ENCODE peak calls at places on chromosomes 12 and 14, in nine cellular contexts. C is B cell; U is activated effector memory CD4-positive, alpha-beta T cell treated with Interleukin-2 at 50 U/mL for 16 hours; J is frontal cortex; P is hepatocyte; H is GM23248; X is NCI-H187 treated with DMSO at 0.1 percent for 48 hours; I is stimulated activated CD4-positive, alpha-beta T cell treated with anti-CD3 and anti-CD28 coated beads, Interleukin-2, amount 100 ng/mL, for 48 hours; M is GM04504. B is an unnamed sample.

GRCh38 chr12:72271741-72272661 is at the start of gene TRHDE:
- DNase-seq in C (no peak), U (no peak), J (peak), P (peak), H (peak), X (no peak), I (no peak), M (no peak), B (no peak)

GRCh38 chr14:99035712-99036593 is 236.0 kb downstream of the BCL11B start:
- DNase-seq in C (no peak), U (no peak), J (peak), P (peak), H (peak), X (no peak), I (no peak), M (peak), B (no peak)

GRCh38 chr12:93751864-93752610 is 74.9 kb downstream of the CRADD start:
- DNase-seq in C (no peak), U (no peak), J (no peak), P (no peak), H (peak), X (no peak), I (no peak), M (no peak), B (no peak)

GRCh38 chr12:90355701-90356345 is 599.2 kb downstream of the CCER1 start:
- DNase-seq in C (no peak), U (no peak), J (no peak), P (peak), H (no peak), X (no peak), I (no peak), M (no peak), B (no peak)

GRCh38 chr12:120136093-120136770 is 19.7 kb upstream of the RAB35 start:
- DNase-seq in C (no peak), U (no peak), J (no peak), P (no peak), H (no peak), X (no peak), I (no peak), M (no peak), B (no peak)

GRCh38 chr12:59149995-59150642 is 229.8 kb upstream of the LRIG3 start:
- DNase-seq in C (peak), U (no peak), J (peak), P (peak), H (peak), X (peak), I (no peak), M (peak), B (no peak)

GRCh38 chr12:40829738-40830144 is 137.5 kb downstream of the CNTN1 start:
- DNase-seq in C (no peak), U (no peak), J (no peak), P (peak), H (peak), X (no peak), I (no peak), M (no peak), B (no peak)

GRCh38 chr14:100417466-100417865 is 94.3 kb downstream of the SLC25A47 start:
- DNase-seq in C (no peak), U (no peak), J (peak), P (peak), H (peak), X (no peak), I (no peak), M (peak), B (no peak)

GRCh38 chr14:20569066-20569465 is 8.2 kb upstream of the RNASE9 start:
- DNase-seq in C (no peak), U (no peak), J (no peak), P (no peak), H (no peak), X (no peak), I (no peak), M (no peak), B (no peak)

GRCh38 chr14:32571995-32572866 is 243.1 kb downstream of the AKAP6 start:
- DNase-seq in C (no peak), U (no peak), J (no peak), P (peak), H (no peak), X (no peak), I (no peak), M (no peak), B (no peak)

GRCh38 chr12:82326905-82327503 is 31.2 kb downstream of the CCDC59 start:
- DNase-seq in C (no peak), U (no peak), J (peak), P (peak), H (peak), X (peak), I (no peak), M (peak), B (no peak)

GRCh38 chr12:112664569-112664968 is 127.0 kb upstream of the RPH3A start:
- DNase-seq in C (no peak), U (no peak), J (no peak), P (peak), H (peak), X (no peak), I (peak), M (no peak), B (no peak)

GRCh38 chr14:99363051-99363450 is 91.1 kb upstream of the BCL11B start:
- DNase-seq in C (no peak), U (no peak), J (no peak), P (no peak), H (no peak), X (no peak), I (no peak), M (no peak), B (no peak)

GRCh38 chr12:64566122-64566521 is 44.2 kb upstream of the RASSF3 start:
- DNase-seq in C (no peak), U (no peak), J (no peak), P (no peak), H (no peak), X (no peak), I (no peak), M (no peak), B (no peak)

GRCh38 chr12:79707830-79708229 is 17.1 kb upstream of the PAWR start:
- DNase-seq in C (no peak), U (no peak), J (no peak), P (no peak), H (no peak), X (no peak), I (no peak), M (no peak), B (no peak)

GRCh38 chr12:93908846-93909592 is 231.8 kb downstream of the CRADD start:
- DNase-seq in C (no peak), U (no peak), J (no peak), P (no peak), H (peak), X (peak), I (no peak), M (no peak), B (no peak)

GRCh38 chr14:92785601-92786426 is 8.3 kb upstream of the GOLGA5 start:
- DNase-seq in C (no peak), U (no peak), J (no peak), P (peak), H (peak), X (no peak), I (no peak), M (peak), B (no peak)

GRCh38 chr14:75044322-75044721 is 6.9 kb downstream of the MLH3 start:
- DNase-seq in C (no peak), U (no peak), J (no peak), P (no peak), H (peak), X (no peak), I (no peak), M (no peak), B (no peak)

GRCh38 chr12:82461393-82461792 is 103.1 kb downstream of the METTL25 start:
- DNase-seq in C (no peak), U (no peak), J (no peak), P (no peak), H (no peak), X (no peak), I (no peak), M (no peak), B (no peak)

GRCh38 chr12:53838978-53839377 is 87.2 kb upstream of the CISTR start:
- DNase-seq in C (no peak), U (no peak), J (no peak), P (no peak), H (no peak), X (no peak), I (no peak), M (no peak), B (no peak)

GRCh38 chr12:121769831-121770301 is 23.6 kb downstream of the RHOF start:
- DNase-seq in C (no peak), U (no peak), J (no peak), P (peak), H (no peak), X (no peak), I (no peak), M (no peak), B (no peak)

GRCh38 chr12:101501410-101502045 is 26.4 kb downstream of the SPIC start:
- DNase-seq in C (no peak), U (no peak), J (no peak), P (peak), H (no peak), X (no peak), I (no peak), M (no peak), B (no peak)

GRCh38 chr14:31020834-31021575 is 4.4 kb upstream of the AP4S1 start:
- DNase-seq in C (no peak), U (no peak), J (no peak), P (no peak), H (no peak), X (no peak), I (no peak), M (no peak), B (no peak)

GRCh38 chr12:42568952-42569916 is 20.3 kb downstream of the PRICKLE1 start:
- DNase-seq in C (peak), U (no peak), J (no peak), P (peak), H (peak), X (peak), I (no peak), M (no peak), B (no peak)

GRCh38 chr12:127957001-127957660 is 309.8 kb upstream of the TMEM132C start:
- DNase-seq in C (no peak), U (no peak), J (no peak), P (no peak), H (peak), X (no peak), I (no peak), M (no peak), B (no peak)

GRCh38 chr12:45223868-45224267 is 8.0 kb downstream of the ANO6 start:
- DNase-seq in C (no peak), U (no peak), J (no peak), P (no peak), H (no peak), X (no peak), I (no peak), M (no peak), B (no peak)

GRCh38 chr12:79455314-79455713 is 235.4 kb downstream of the PAWR start:
- DNase-seq in C (no peak), U (no peak), J (no peak), P (no peak), H (peak), X (no peak), I (no peak), M (no peak), B (no peak)

GRCh38 chr14:58639842-58640484 is 2.2 kb downstream of the DACT1 start:
- DNase-seq in C (no peak), U (no peak), J (peak), P (peak), H (peak), X (peak), I (no peak), M (peak), B (no peak)

GRCh38 chr14:76432967-76433752 is 57.2 kb downstream of the ESRRB start:
- DNase-seq in C (no peak), U (no peak), J (no peak), P (no peak), H (no peak), X (no peak), I (no peak), M (no peak), B (no peak)

GRCh38 chr12:118190266-118190665 is 54.3 kb downstream of the PEBP1 start:
- DNase-seq in C (no peak), U (no peak), J (peak), P (peak), H (peak), X (no peak), I (no peak), M (no peak), B (no peak)

GRCh38 chr14:36655963-36656768 is 5.5 kb upstream of the PAX9 start:
- DNase-seq in C (no peak), U (no peak), J (no peak), P (peak), H (peak), X (no peak), I (peak), M (no peak), B (no peak)